ENCODE peak calls at places on chromosomes 3 and 15, in nine cellular contexts. One of them, this sample, is unnamed.

GRCh38 chr3:12896206-12896697 is 54.9 kb upstream of the RPL32 start:
- DNase-seq in astrocyte of the hippocampus: no peak
- DNase-seq in upper lobe of left lung: no peak
- DNase-seq in stimulated activated CD8-positive, alpha-beta memory T cell treated with anti-CD3 and anti-CD28 coated beads, Interleukin-15, amount 100 ng/mL, for 1 hour: no peak
- DNase-seq in breast epithelium: no peak
- DNase-seq in GM06990: no peak
- DNase-seq in psoas muscle: peak; percentile 17
- DNase-seq in DMS 273 treated with DMSO at 0.1 percent for 48 hours: no peak
- DNase-seq in DMS153: no peak
- DNase-seq in this sample: no peak

GRCh38 chr3:187838016-187838535 is 92.8 kb upstream of the BCL6 start:
- DNase-seq in astrocyte of the hippocampus: peak; percentile 27
- DNase-seq in DMS153: no peak
- DNase-seq in upper lobe of left lung: no peak
- DNase-seq in stimulated activated CD8-positive, alpha-beta memory T cell treated with anti-CD3 and anti-CD28 coated beads, Interleukin-15, amount 100 ng/mL, for 1 hour: no peak
- DNase-seq in breast epithelium: no peak
- DNase-seq in DMS 273 treated with DMSO at 0.1 percent for 48 hours: no peak
- DNase-seq in GM06990: no peak
- DNase-seq in psoas muscle: no peak
- DNase-seq in this sample: no peak

GRCh38 chr3:191141728-191142127 is 57.3 kb upstream of the OSTN start:
- DNase-seq in breast epithelium: no peak
- DNase-seq in stimulated activated CD8-positive, alpha-beta memory T cell treated with anti-CD3 and anti-CD28 coated beads, Interleukin-15, amount 100 ng/mL, for 1 hour: no peak
- DNase-seq in astrocyte of the hippocampus: peak; percentile 46
- DNase-seq in psoas muscle: no peak
- DNase-seq in DMS153: no peak
- DNase-seq in upper lobe of left lung: no peak
- DNase-seq in DMS 273 treated with DMSO at 0.1 percent for 48 hours: no peak
- DNase-seq in GM06990: no peak
- DNase-seq in this sample: no peak

GRCh38 chr3:89315750-89316149 is 208.3 kb downstream of the EPHA3 start:
- DNase-seq in DMS 273 treated with DMSO at 0.1 percent for 48 hours: no peak
- DNase-seq in breast epithelium: no peak
- DNase-seq in DMS153: no peak
- DNase-seq in GM06990: no peak
- DNase-seq in astrocyte of the hippocampus: peak; percentile 18
- DNase-seq in psoas muscle: no peak
- DNase-seq in upper lobe of left lung: no peak
- DNase-seq in stimulated activated CD8-positive, alpha-beta memory T cell treated with anti-CD3 and anti-CD28 coated beads, Interleukin-15, amount 100 ng/mL, for 1 hour: no peak
- DNase-seq in this sample: no peak

GRCh38 chr15:42737529-42738328 is 801 bp upstream of the CDAN1 start:
- DNase-seq in upper lobe of left lung: no peak
- DNase-seq in GM06990: no peak
- DNase-seq in DMS 273 treated with DMSO at 0.1 percent for 48 hours: no peak
- DNase-seq in breast epithelium: no peak
- DNase-seq in psoas muscle: no peak
- DNase-seq in stimulated activated CD8-positive, alpha-beta memory T cell treated with anti-CD3 and anti-CD28 coated beads, Interleukin-15, amount 100 ng/mL, for 1 hour: no peak
- DNase-seq in DMS153: no peak
- DNase-seq in astrocyte of the hippocampus: no peak
- DNase-seq in this sample: no peak

GRCh38 chr3:36282774-36283173 is 97.5 kb upstream of the STAC start:
- DNase-seq in stimulated activated CD8-positive, alpha-beta memory T cell treated with anti-CD3 and anti-CD28 coated beads, Interleukin-15, amount 100 ng/mL, for 1 hour: no peak
- DNase-seq in GM06990: no peak
- DNase-seq in DMS153: no peak
- DNase-seq in psoas muscle: no peak
- DNase-seq in astrocyte of the hippocampus: no peak
- DNase-seq in breast epithelium: no peak
- DNase-seq in upper lobe of left lung: no peak
- DNase-seq in DMS 273 treated with DMSO at 0.1 percent for 48 hours: no peak
- DNase-seq in this sample: no peak

GRCh38 chr15:47811160-47811559 is 93.9 kb downstream of the SEMA6D start:
- DNase-seq in DMS 273 treated with DMSO at 0.1 percent for 48 hours: no peak
- DNase-seq in stimulated activated CD8-positive, alpha-beta memory T cell treated with anti-CD3 and anti-CD28 coated beads, Interleukin-15, amount 100 ng/mL, for 1 hour: no peak
- DNase-seq in astrocyte of the hippocampus: no peak
- DNase-seq in upper lobe of left lung: no peak
- DNase-seq in psoas muscle: no peak
- DNase-seq in GM06990: no peak
- DNase-seq in breast epithelium: no peak
- DNase-seq in DMS153: no peak
- DNase-seq in this sample: no peak

GRCh38 chr15:67059127-67059553 is 6.3 kb upstream of the SMAD3 start:
- DNase-seq in stimulated activated CD8-positive, alpha-beta memory T cell treated with anti-CD3 and anti-CD28 coated beads, Interleukin-15, amount 100 ng/mL, for 1 hour: no peak
- DNase-seq in DMS153: no peak
- DNase-seq in psoas muscle: no peak
- DNase-seq in GM06990: no peak
- DNase-seq in DMS 273 treated with DMSO at 0.1 percent for 48 hours: no peak
- DNase-seq in astrocyte of the hippocampus: no peak
- DNase-seq in breast epithelium: no peak
- DNase-seq in upper lobe of left lung: no peak
- DNase-seq in this sample: no peak

GRCh38 chr15:99283739-99284138 is 32.5 kb downstream of the LRRC28 start:
- DNase-seq in DMS 273 treated with DMSO at 0.1 percent for 48 hours: no peak
- DNase-seq in breast epithelium: no peak
- DNase-seq in astrocyte of the hippocampus: no peak
- DNase-seq in psoas muscle: no peak
- DNase-seq in DMS153: no peak
- DNase-seq in GM06990: no peak
- DNase-seq in upper lobe of left lung: no peak
- DNase-seq in stimulated activated CD8-positive, alpha-beta memory T cell treated with anti-CD3 and anti-CD28 coated beads, Interleukin-15, amount 100 ng/mL, for 1 hour: no peak
- DNase-seq in this sample: no peak

GRCh38 chr15:68767833-68768232 is 52.9 kb downstream of the ANP32A start:
- DNase-seq in DMS 273 treated with DMSO at 0.1 percent for 48 hours: no peak
- DNase-seq in psoas muscle: no peak
- DNase-seq in stimulated activated CD8-positive, alpha-beta memory T cell treated with anti-CD3 and anti-CD28 coated beads, Interleukin-15, amount 100 ng/mL, for 1 hour: no peak
- DNase-seq in GM06990: no peak
- DNase-seq in DMS153: no peak
- DNase-seq in astrocyte of the hippocampus: no peak
- DNase-seq in breast epithelium: no peak
- DNase-seq in upper lobe of left lung: no peak
- DNase-seq in this sample: no peak

GRCh38 chr15:92724144-92724543 is 68.6 kb upstream of the FAM174B start:
- DNase-seq in DMS153: no peak
- DNase-seq in breast epithelium: no peak
- DNase-seq in upper lobe of left lung: no peak
- DNase-seq in psoas muscle: no peak
- DNase-seq in astrocyte of the hippocampus: no peak
- DNase-seq in stimulated activated CD8-positive, alpha-beta memory T cell treated with anti-CD3 and anti-CD28 coated beads, Interleukin-15, amount 100 ng/mL, for 1 hour: no peak
- DNase-seq in DMS 273 treated with DMSO at 0.1 percent for 48 hours: no peak
- DNase-seq in GM06990: no peak
- DNase-seq in this sample: no peak

GRCh38 chr15:43441316-43441715 is 51.6 kb downstream of the TP53BP1 start:
- DNase-seq in GM06990: peak; percentile 9
- DNase-seq in stimulated activated CD8-positive, alpha-beta memory T cell treated with anti-CD3 and anti-CD28 coated beads, Interleukin-15, amount 100 ng/mL, for 1 hour: no peak
- DNase-seq in psoas muscle: no peak
- DNase-seq in DMS153: no peak
- DNase-seq in upper lobe of left lung: no peak
- DNase-seq in astrocyte of the hippocampus: peak; percentile 62
- DNase-seq in breast epithelium: no peak
- DNase-seq in DMS 273 treated with DMSO at 0.1 percent for 48 hours: no peak
- DNase-seq in this sample: no peak

GRCh38 chr3:186413615-186414415 is 51.8 kb upstream of the DGKG start:
- DNase-seq in GM06990: peak; percentile 52
- DNase-seq in DMS153: peak; percentile 40
- DNase-seq in breast epithelium: no peak
- DNase-seq in astrocyte of the hippocampus: peak; percentile 55
- DNase-seq in DMS 273 treated with DMSO at 0.1 percent for 48 hours: no peak
- DNase-seq in upper lobe of left lung: no peak
- DNase-seq in stimulated activated CD8-positive, alpha-beta memory T cell treated with anti-CD3 and anti-CD28 coated beads, Interleukin-15, amount 100 ng/mL, for 1 hour: no peak
- DNase-seq in psoas muscle: peak; percentile 53
- DNase-seq in this sample: no peak

GRCh38 chr3:132222868-132223538 is 94.2 kb upstream of the ACP3 start:
- DNase-seq in psoas muscle: no peak
- DNase-seq in breast epithelium: no peak
- DNase-seq in astrocyte of the hippocampus: peak; percentile 90
- DNase-seq in GM06990: no peak
- DNase-seq in upper lobe of left lung: no peak
- DNase-seq in DMS 273 treated with DMSO at 0.1 percent for 48 hours: peak; percentile 57
- DNase-seq in stimulated activated CD8-positive, alpha-beta memory T cell treated with anti-CD3 and anti-CD28 coated beads, Interleukin-15, amount 100 ng/mL, for 1 hour: no peak
- DNase-seq in DMS153: peak; percentile 94
- DNase-seq in this sample: no peak

GRCh38 chr15:100595964-100596363 is 6.0 kb downstream of the LINS1 start:
- DNase-seq in upper lobe of left lung: no peak
- DNase-seq in psoas muscle: no peak
- DNase-seq in stimulated activated CD8-positive, alpha-beta memory T cell treated with anti-CD3 and anti-CD28 coated beads, Interleukin-15, amount 100 ng/mL, for 1 hour: no peak
- DNase-seq in breast epithelium: no peak
- DNase-seq in DMS153: no peak
- DNase-seq in GM06990: no peak
- DNase-seq in DMS 273 treated with DMSO at 0.1 percent for 48 hours: no peak
- DNase-seq in astrocyte of the hippocampus: no peak
- DNase-seq in this sample: no peak

GRCh38 chr3:143016321-143016972 is 15.1 kb downstream of the U2SURP start:
- DNase-seq in astrocyte of the hippocampus: no peak
- DNase-seq in DMS 273 treated with DMSO at 0.1 percent for 48 hours: no peak
- DNase-seq in breast epithelium: no peak
- DNase-seq in psoas muscle: no peak
- DNase-seq in GM06990: no peak
- DNase-seq in DMS153: no peak
- DNase-seq in upper lobe of left lung: no peak
- DNase-seq in stimulated activated CD8-positive, alpha-beta memory T cell treated with anti-CD3 and anti-CD28 coated beads, Interleukin-15, amount 100 ng/mL, for 1 hour: no peak
- DNase-seq in this sample: no peak

GRCh38 chr15:43383070-43383469 is 12.2 kb downstream of the TUBGCP4 start:
- DNase-seq in breast epithelium: no peak
- DNase-seq in astrocyte of the hippocampus: peak; percentile 50
- DNase-seq in DMS153: no peak
- DNase-seq in psoas muscle: no peak
- DNase-seq in DMS 273 treated with DMSO at 0.1 percent for 48 hours: no peak
- DNase-seq in upper lobe of left lung: no peak
- DNase-seq in stimulated activated CD8-positive, alpha-beta memory T cell treated with anti-CD3 and anti-CD28 coated beads, Interleukin-15, amount 100 ng/mL, for 1 hour: no peak
- DNase-seq in GM06990: no peak
- DNase-seq in this sample: no peak

GRCh38 chr3:177037241-177037640 is 160.0 kb downstream of the TBL1XR1 start:
- DNase-seq in upper lobe of left lung: no peak
- DNase-seq in GM06990: no peak
- DNase-seq in breast epithelium: no peak
- DNase-seq in stimulated activated CD8-positive, alpha-beta memory T cell treated with anti-CD3 and anti-CD28 coated beads, Interleukin-15, amount 100 ng/mL, for 1 hour: no peak
- DNase-seq in DMS 273 treated with DMSO at 0.1 percent for 48 hours: no peak
- DNase-seq in DMS153: no peak
- DNase-seq in astrocyte of the hippocampus: no peak
- DNase-seq in psoas muscle: no peak
- DNase-seq in this sample: no peak

GRCh38 chr3:16884084-16884747 is 539 bp upstream of the PLCL2 start:
- DNase-seq in breast epithelium: no peak
- DNase-seq in GM06990: peak; percentile 81
- DNase-seq in upper lobe of left lung: peak; percentile 93
- DNase-seq in stimulated activated CD8-positive, alpha-beta memory T cell treated with anti-CD3 and anti-CD28 coated beads, Interleukin-15, amount 100 ng/mL, for 1 hour: no peak
- DNase-seq in psoas muscle: peak; percentile 81
- DNase-seq in astrocyte of the hippocampus: peak; percentile 83
- DNase-seq in DMS153: no peak
- DNase-seq in DMS 273 treated with DMSO at 0.1 percent for 48 hours: no peak
- DNase-seq in this sample: peak; percentile 92

GRCh38 chr3:104429727-104430126 is 937.0 kb upstream of the ALCAM start:
- DNase-seq in GM06990: no peak
- DNase-seq in breast epithelium: no peak
- DNase-seq in upper lobe of left lung: no peak
- DNase-seq in stimulated activated CD8-positive, alpha-beta memory T cell treated with anti-CD3 and anti-CD28 coated beads, Interleukin-15, amount 100 ng/mL, for 1 hour: no peak
- DNase-seq in DMS153: no peak
- DNase-seq in psoas muscle: no peak
- DNase-seq in DMS 273 treated with DMSO at 0.1 percent for 48 hours: no peak
- DNase-seq in astrocyte of the hippocampus: no peak
- DNase-seq in this sample: no peak

GRCh38 chr3:23750573-23751484 is 54.9 kb upstream of the UBE2E1 start:
- DNase-seq in breast epithelium: no peak
- DNase-seq in psoas muscle: no peak
- DNase-seq in upper lobe of left lung: no peak
- DNase-seq in stimulated activated CD8-positive, alpha-beta memory T cell treated with anti-CD3 and anti-CD28 coated beads, Interleukin-15, amount 100 ng/mL, for 1 hour: no peak
- DNase-seq in GM06990: no peak
- DNase-seq in astrocyte of the hippocampus: no peak
- DNase-seq in DMS 273 treated with DMSO at 0.1 percent for 48 hours: no peak
- DNase-seq in DMS153: no peak
- DNase-seq in this sample: no peak